ENCODE peak calls at places on chromosomes 6 and 20, in eight cellular contexts. B, O, V, G, R, U, K and M are unnamed samples. For H3K9me3, the result is how much of the 10 kb centered on the place peaks cover.

GRCh38 chr6:135686784-135687301 is 164.7 kb upstream of the PDE7B start:
- DNase-seq in B (no peak), O (no peak), V (no peak), G (no peak), R (no peak), U (no peak), K (no peak), M (peak)

GRCh38 chr6:17703256-17703694 is 3.5 kb downstream of the NUP153 start:
- DNase-seq in B (no peak), O (no peak), V (peak), G (no peak), R (no peak), U (peak), K (no peak), M (peak)

GRCh38 chr6:131654326-131654725 is 17.2 kb downstream of the ENPP3 start:
- DNase-seq in B (no peak), O (no peak), V (no peak), G (no peak), R (no peak), U (no peak), K (no peak), M (no peak)

GRCh38 chr6:35048031-35048613 is 93.0 kb downstream of the TCP11 start:
- DNase-seq in B (no peak), O (no peak), V (no peak), G (no peak), R (no peak), U (peak), K (no peak), M (no peak)

GRCh38 chr6:64330694-64331309 is 695.2 kb downstream of the PHF3 start:
- DNase-seq in B (peak), O (no peak), V (no peak), G (no peak), R (no peak), U (peak), K (peak), M (peak)

GRCh38 chr6:160139420-160139851 is 17.8 kb downstream of the SLC22A1 start:
- DNase-seq in B (no peak), O (no peak), V (no peak), G (no peak), R (no peak), U (no peak), K (no peak), M (no peak)

GRCh38 chr20:58113706-58114105 is 114.7 kb downstream of the ANKRD60 start:
- DNase-seq in B (no peak), O (no peak), V (no peak), G (no peak), R (no peak), U (no peak), K (no peak), M (no peak)

GRCh38 chr20:42444799-42445198 is 744.9 kb downstream of the PTPRT start:
- DNase-seq in B (no peak), O (no peak), V (no peak), G (no peak), R (no peak), U (no peak), K (no peak), M (no peak)

GRCh38 chr6:20117474-20117873 is 94.8 kb downstream of the MBOAT1 start:
- DNase-seq in B (no peak), O (no peak), V (no peak), G (no peak), R (no peak), U (no peak), K (no peak), M (peak)

GRCh38 chr6:138722425-138723371 is 50.9 kb upstream of the CCDC28A start:
- DNase-seq in B (no peak), O (no peak), V (no peak), G (no peak), R (no peak), U (no peak), K (no peak), M (peak)

GRCh38 chr6:125220712-125221111 is 67.1 kb downstream of the TPD52L1 start:
- DNase-seq in B (no peak), O (no peak), V (no peak), G (no peak), R (no peak), U (no peak), K (no peak), M (peak)

GRCh38 chr6:132936641-132937040 is 122.3 kb downstream of the RPS12 start:
- DNase-seq in B (no peak), O (no peak), V (no peak), G (no peak), R (no peak), U (no peak), K (no peak), M (no peak)

GRCh38 chr6:160427312-160428068 is 79.3 kb downstream of the SLC22A3 start:
- DNase-seq in B (no peak), O (no peak), V (no peak), G (no peak), R (no peak), U (peak), K (no peak), M (no peak)

GRCh38 chr6:18795726-18796125 is 408.6 kb downstream of the RNF144B start:
- DNase-seq in B (no peak), O (no peak), V (no peak), G (no peak), R (no peak), U (no peak), K (no peak), M (no peak)

GRCh38 chr6:170049641-170050491 is 241.0 kb downstream of the DLL1 start:
- DNase-seq in B (peak), O (peak), V (no peak), G (no peak), R (no peak), U (peak), K (peak), M (peak)

GRCh38 chr20:23162887-23163286 is 76.8 kb upstream of the CD93 start:
- DNase-seq in B (no peak), O (no peak), V (no peak), G (no peak), R (no peak), U (no peak), K (no peak), M (no peak)

GRCh38 chr20:25293507-25293906 is 45.6 kb downstream of the PYGB start:
- DNase-seq in B (no peak), O (no peak), V (no peak), G (no peak), R (no peak), U (no peak), K (no peak), M (no peak)

GRCh38 chr6:84618046-84618752 is 146.2 kb downstream of the TBX18 start:
- DNase-seq in B (no peak), O (no peak), V (no peak), G (no peak), R (no peak), U (no peak), K (no peak), M (peak)

GRCh38 chr6:20328266-20328946 is 73.3 kb upstream of the E2F3 start:
- DNase-seq in B (no peak), O (no peak), V (no peak), G (no peak), R (no peak), U (no peak), K (no peak), M (peak)

GRCh38 chr20:49284818-49285217 is 7.0 kb upstream of the ZNFX1 start:
- DNase-seq in B (no peak), O (no peak), V (no peak), G (no peak), R (no peak), U (no peak), K (no peak), M (no peak)

GRCh38 chr20:49286689-49287551 is 9.1 kb upstream of the ZNFX1 start:
- DNase-seq in B (no peak), O (no peak), V (no peak), G (no peak), R (no peak), U (no peak), K (no peak), M (no peak)

GRCh38 chr20:49285233-49285668 is 7.4 kb upstream of the ZNFX1 start:
- DNase-seq in B (no peak), O (no peak), V (no peak), G (no peak), R (no peak), U (no peak), K (no peak), M (no peak)

GRCh38 chr20:49287555-49288249 is 9.8 kb upstream of the ZNFX1 start:
- DNase-seq in B (no peak), O (no peak), V (no peak), G (no peak), R (no peak), U (no peak), K (no peak), M (no peak)

GRCh38 chr20:49285813-49286494 is 8.1 kb upstream of the ZNFX1 start:
- DNase-seq in B (no peak), O (no peak), V (no peak), G (no peak), R (no peak), U (no peak), K (no peak), M (no peak)
- H3K9me3 ChIP-seq in B (half or more), O (half or more), V (half or more), G (under half), R (half or more), U (under half), K (under half), M (under half)

GRCh38 chr6:145075425-145075824 is 659.9 kb downstream of the EPM2A start:
- DNase-seq in B (no peak), O (no peak), V (no peak), G (no peak), R (no peak), U (no peak), K (no peak), M (no peak)
- H3K9me3 ChIP-seq in B (under half), O (under half), V (under half), G (under half), R (under half), U (under half), K (under half), M (under half)

DNA sequence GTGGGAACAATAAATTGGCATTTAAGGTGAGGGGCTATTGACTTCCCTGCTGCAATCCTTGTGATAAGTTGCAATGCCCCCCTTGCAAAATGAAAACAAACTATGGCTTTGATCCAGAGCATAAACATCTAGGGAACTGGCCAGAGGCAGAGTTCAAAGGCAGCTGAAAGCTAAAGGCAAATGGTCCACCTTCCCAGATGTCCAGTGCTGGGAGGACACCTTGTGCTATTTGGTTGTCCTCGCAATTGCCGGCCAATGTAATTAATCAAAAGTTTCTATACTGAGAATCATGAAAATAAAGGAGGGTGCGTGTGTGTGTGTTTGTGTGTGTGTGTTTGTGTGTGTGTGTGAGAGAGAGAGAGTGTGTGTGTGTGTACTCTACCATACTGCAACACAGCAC is 337.4 kb downstream of the CBLN4 start:
- DNase-seq in B (no peak), O (no peak), V (no peak), G (no peak), R (no peak), U (no peak), K (no peak), M (no peak)
- H3K9me3 ChIP-seq in B (under half), O (under half), V (under half), G (under half), R (under half), U (under half), K (under half), M (under half)

GRCh38 chr6:65900928-65901327 is 193.9 kb upstream of the EYS start:
- DNase-seq in B (no peak), O (no peak), V (no peak), G (no peak), R (no peak), U (no peak), K (no peak), M (no peak)
- H3K9me3 ChIP-seq in B (under half), O (under half), V (under half), G (under half), R (under half), U (under half), K (under half), M (under half)

GRCh38 chr6:152461556-152461955 is 175.6 kb downstream of the SYNE1 start:
- DNase-seq in B (no peak), O (no peak), V (no peak), G (no peak), R (no peak), U (no peak), K (no peak), M (no peak)
- H3K9me3 ChIP-seq in B (under half), O (under half), V (under half), G (under half), R (under half), U (under half), K (under half), M (under half)

DNA sequence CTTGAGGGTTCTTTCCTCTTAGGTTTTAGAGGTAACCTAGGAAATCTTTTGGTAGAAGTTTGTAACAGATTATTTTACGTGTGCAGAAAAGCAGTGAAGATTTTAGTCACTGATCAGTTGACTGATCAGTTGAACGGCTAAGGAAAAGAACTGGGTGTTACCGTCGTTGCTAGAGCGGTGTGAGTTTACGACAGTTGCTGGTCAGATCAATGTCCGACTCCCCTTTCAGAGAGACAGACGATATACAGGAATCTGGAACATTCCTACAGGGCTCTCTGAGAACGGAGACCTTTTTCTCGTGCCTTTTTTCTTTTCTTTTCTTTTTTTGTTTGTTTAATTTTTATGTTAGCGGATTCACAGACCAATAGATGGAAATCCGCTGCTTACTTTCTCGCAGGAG is 132.1 kb upstream of the ZNF184 start:
- DNase-seq in B (no peak), O (no peak), V (no peak), G (no peak), R (no peak), U (no peak), K (no peak), M (peak)
- H3K9me3 ChIP-seq in B (under half), O (under half), V (under half), G (under half), R (under half), U (under half), K (under half), M (under half)

GRCh38 chr20:56223352-56223751 is 25.2 kb upstream of the MC3R start:
- DNase-seq in B (no peak), O (no peak), V (no peak), G (no peak), R (no peak), U (no peak), K (no peak), M (no peak)

GRCh38 chr20:56222201-56222600 is 26.3 kb upstream of the MC3R start:
- DNase-seq in B (no peak), O (no peak), V (no peak), G (no peak), R (no peak), U (no peak), K (no peak), M (no peak)

GRCh38 chr20:56217820-56218219 is 30.7 kb upstream of the MC3R start:
- DNase-seq in B (no peak), O (no peak), V (no peak), G (no peak), R (no peak), U (no peak), K (no peak), M (no peak)

GRCh38 chr20:56222945-56223344 is 25.6 kb upstream of the MC3R start:
- DNase-seq in B (no peak), O (no peak), V (no peak), G (no peak), R (no peak), U (no peak), K (no peak), M (no peak)
- H3K9me3 ChIP-seq in B (under half), O (under half), V (under half), G (under half), R (under half), U (under half), K (under half), M (under half)

DNA sequence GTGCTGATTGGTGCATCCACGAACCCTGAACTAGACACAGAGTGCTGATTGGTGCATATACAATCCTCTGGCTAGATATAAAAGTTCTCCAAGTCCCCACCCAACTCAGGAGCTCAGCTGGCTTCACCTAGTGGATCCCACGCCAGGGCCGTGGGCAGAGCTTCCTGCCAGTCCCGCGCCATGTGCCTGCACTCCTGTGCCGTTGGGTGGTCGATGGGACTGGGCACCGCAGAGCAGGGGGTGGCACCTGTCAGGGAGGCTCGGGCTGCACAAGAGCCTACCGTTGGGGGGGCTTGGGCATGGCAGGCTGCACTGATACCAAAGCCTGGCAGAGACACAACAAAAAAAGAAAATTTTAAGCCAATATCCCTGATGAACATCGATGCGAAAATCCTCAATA is 185.4 kb upstream of the ASCC3 start:
- DNase-seq in B (no peak), O (no peak), V (no peak), G (no peak), R (no peak), U (no peak), K (no peak), M (no peak)
- H3K9me3 ChIP-seq in B (half or more), O (under half), V (under half), G (under half), R (under half), U (under half), K (under half), M (under half)

DNA sequence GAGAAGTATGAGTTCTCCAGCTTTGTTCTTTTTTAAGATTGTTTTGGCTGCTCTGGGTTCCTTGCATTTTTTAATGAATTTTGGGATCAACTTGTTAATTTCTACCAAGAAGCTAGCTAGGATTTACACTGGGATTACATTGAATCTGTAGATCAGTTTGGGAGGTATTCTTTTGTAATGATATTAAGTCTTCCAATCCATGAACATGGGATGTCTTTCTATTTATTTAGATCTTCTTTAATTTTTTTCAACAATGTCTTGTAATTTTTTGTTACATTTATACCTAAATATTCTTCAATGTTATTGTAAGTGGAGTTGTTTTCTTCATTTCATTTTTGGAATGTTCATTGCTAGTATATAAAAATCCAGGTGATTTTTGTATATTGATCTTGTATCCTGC is 12.5 kb downstream of the PRIM2 start:
- DNase-seq in B (no peak), O (no peak), V (no peak), G (no peak), R (no peak), U (no peak), K (no peak), M (no peak)
- H3K9me3 ChIP-seq in B (under half), O (under half), V (under half), G (under half), R (under half), U (under half), K (under half), M (under half)

GRCh38 chr6:96478695-96479094 is 42.9 kb upstream of the UFL1 start:
- DNase-seq in B (no peak), O (no peak), V (no peak), G (no peak), R (no peak), U (no peak), K (no peak), M (no peak)
- H3K9me3 ChIP-seq in B (half or more), O (half or more), V (under half), G (under half), R (under half), U (under half), K (under half), M (under half)